ENCODE peak calls at places on chromosomes 1 and 21, in ten cellular contexts. One of them, this sample, is unnamed.

GRCh38 chr1:48469616-48470500 is 2.1 kb downstream of the SPATA6 start:
- DNase-seq in heart right ventricle: peak; percentile 49
- DNase-seq in GM13976: no peak
- DNase-seq in left ventricle myocardium inferior: peak; percentile 64
- DNase-seq in endothelial cell: no peak
- DNase-seq in adrenal gland: peak; percentile 59
- DNase-seq in coronary artery: peak; percentile 78
- DNase-seq in IMR-90: peak; percentile 74
- DNase-seq in mammary epithelial cell: peak; percentile 38
- DNase-seq in psoas muscle: peak; percentile 50
- DNase-seq in this sample: no peak

GRCh38 chr1:221634606-221635005 is 107.3 kb downstream of the DUSP10 start:
- DNase-seq in heart right ventricle: no peak
- DNase-seq in coronary artery: no peak
- DNase-seq in endothelial cell: no peak
- DNase-seq in adrenal gland: peak; percentile 30
- DNase-seq in psoas muscle: no peak
- DNase-seq in mammary epithelial cell: no peak
- DNase-seq in IMR-90: peak; percentile 33
- DNase-seq in GM13976: no peak
- DNase-seq in left ventricle myocardium inferior: no peak
- DNase-seq in this sample: no peak

GRCh38 chr1:54645806-54646676 is 4.5 kb downstream of the MROH7 start:
- DNase-seq in adrenal gland: peak; percentile 57
- DNase-seq in coronary artery: no peak
- DNase-seq in left ventricle myocardium inferior: peak; percentile 39
- DNase-seq in GM13976: no peak
- DNase-seq in heart right ventricle: peak; percentile 59
- DNase-seq in endothelial cell: no peak
- DNase-seq in mammary epithelial cell: no peak
- DNase-seq in psoas muscle: no peak
- DNase-seq in IMR-90: peak; percentile 13
- DNase-seq in this sample: no peak

GRCh38 chr1:182210417-182210816 is 148.9 kb upstream of the ZNF648 start:
- DNase-seq in heart right ventricle: no peak
- DNase-seq in endothelial cell: no peak
- DNase-seq in coronary artery: no peak
- DNase-seq in adrenal gland: no peak
- DNase-seq in left ventricle myocardium inferior: no peak
- DNase-seq in GM13976: no peak
- DNase-seq in mammary epithelial cell: no peak
- DNase-seq in IMR-90: no peak
- DNase-seq in psoas muscle: no peak
- DNase-seq in this sample: no peak

GRCh38 chr1:214500349-214501055 is 50.9 kb downstream of the PTPN14 start:
- DNase-seq in GM13976: no peak
- DNase-seq in psoas muscle: no peak
- DNase-seq in coronary artery: no peak
- DNase-seq in endothelial cell: no peak
- DNase-seq in heart right ventricle: no peak
- DNase-seq in left ventricle myocardium inferior: no peak
- DNase-seq in IMR-90: peak; percentile 66
- DNase-seq in mammary epithelial cell: no peak
- DNase-seq in adrenal gland: no peak
- DNase-seq in this sample: no peak

GRCh38 chr21:22106720-22107410 is 1108.7 kb downstream of the NCAM2 start:
- DNase-seq in adrenal gland: no peak
- DNase-seq in psoas muscle: no peak
- DNase-seq in endothelial cell: no peak
- DNase-seq in left ventricle myocardium inferior: no peak
- DNase-seq in GM13976: no peak
- DNase-seq in coronary artery: no peak
- DNase-seq in heart right ventricle: no peak
- DNase-seq in IMR-90: no peak
- DNase-seq in mammary epithelial cell: no peak
- DNase-seq in this sample: no peak

GRCh38 chr1:207811920-207812720 is 60.3 kb downstream of the CD46 start:
- DNase-seq in endothelial cell: peak; percentile 62
- DNase-seq in left ventricle myocardium inferior: peak; percentile 70
- DNase-seq in GM13976: peak; percentile 51
- DNase-seq in heart right ventricle: peak; percentile 69
- DNase-seq in adrenal gland: peak; percentile 86
- DNase-seq in coronary artery: no peak
- DNase-seq in mammary epithelial cell: no peak
- DNase-seq in IMR-90: peak; percentile 32
- DNase-seq in psoas muscle: peak; percentile 79
- DNase-seq in this sample: no peak

GRCh38 chr1:227070638-227071285 is 130.7 kb downstream of the COQ8A start:
- DNase-seq in coronary artery: no peak
- DNase-seq in GM13976: no peak
- DNase-seq in heart right ventricle: no peak
- DNase-seq in endothelial cell: no peak
- DNase-seq in left ventricle myocardium inferior: no peak
- DNase-seq in IMR-90: no peak
- DNase-seq in adrenal gland: no peak
- DNase-seq in mammary epithelial cell: no peak
- DNase-seq in psoas muscle: no peak
- DNase-seq in this sample: no peak

GRCh38 chr1:39142394-39143060 is 62.0 kb upstream of the MACF1 start:
- DNase-seq in psoas muscle: no peak
- DNase-seq in mammary epithelial cell: peak; percentile 97
- DNase-seq in GM13976: no peak
- DNase-seq in coronary artery: no peak
- DNase-seq in left ventricle myocardium inferior: no peak
- DNase-seq in heart right ventricle: no peak
- DNase-seq in adrenal gland: no peak
- DNase-seq in IMR-90: no peak
- DNase-seq in endothelial cell: no peak
- DNase-seq in this sample: no peak

GRCh38 chr1:168079761-168080160 is 57.0 kb downstream of the GPR161 start:
- DNase-seq in IMR-90: peak; percentile 65
- DNase-seq in adrenal gland: no peak
- DNase-seq in mammary epithelial cell: peak; percentile 74
- DNase-seq in heart right ventricle: no peak
- DNase-seq in left ventricle myocardium inferior: no peak
- DNase-seq in endothelial cell: no peak
- DNase-seq in coronary artery: no peak
- DNase-seq in psoas muscle: no peak
- DNase-seq in GM13976: no peak
- DNase-seq in this sample: no peak

GRCh38 chr1:17125756-17126237 is 6.5 kb upstream of the PADI2 start:
- DNase-seq in IMR-90: peak; percentile 68
- DNase-seq in mammary epithelial cell: peak; percentile 61
- DNase-seq in adrenal gland: peak; percentile 93
- DNase-seq in endothelial cell: peak; percentile 97
- DNase-seq in GM13976: peak; percentile 91
- DNase-seq in psoas muscle: peak; percentile 88
- DNase-seq in left ventricle myocardium inferior: peak; percentile 83
- DNase-seq in coronary artery: peak; percentile 84
- DNase-seq in heart right ventricle: peak; percentile 84
- DNase-seq in this sample: peak; percentile 99

GRCh38 chr1:41999884-42000283 is 81.2 kb upstream of the HIVEP3 start:
- DNase-seq in heart right ventricle: no peak
- DNase-seq in adrenal gland: no peak
- DNase-seq in GM13976: no peak
- DNase-seq in left ventricle myocardium inferior: no peak
- DNase-seq in endothelial cell: no peak
- DNase-seq in mammary epithelial cell: no peak
- DNase-seq in IMR-90: no peak
- DNase-seq in psoas muscle: no peak
- DNase-seq in coronary artery: no peak
- DNase-seq in this sample: no peak

GRCh38 chr21:16945580-16945979 is 567.3 kb upstream of the CXADR start:
- DNase-seq in psoas muscle: no peak
- DNase-seq in GM13976: no peak
- DNase-seq in coronary artery: no peak
- DNase-seq in left ventricle myocardium inferior: no peak
- DNase-seq in mammary epithelial cell: no peak
- DNase-seq in heart right ventricle: no peak
- DNase-seq in adrenal gland: peak; percentile 20
- DNase-seq in IMR-90: no peak
- DNase-seq in endothelial cell: no peak
- DNase-seq in this sample: no peak

GRCh38 chr21:39647476-39647875 is 34.7 kb downstream of the B3GALT5 start:
- DNase-seq in adrenal gland: no peak
- DNase-seq in GM13976: no peak
- DNase-seq in left ventricle myocardium inferior: no peak
- DNase-seq in psoas muscle: no peak
- DNase-seq in heart right ventricle: no peak
- DNase-seq in IMR-90: peak; percentile 63
- DNase-seq in mammary epithelial cell: no peak
- DNase-seq in endothelial cell: peak; percentile 28
- DNase-seq in coronary artery: peak; percentile 19
- DNase-seq in this sample: no peak

GRCh38 chr1:103123321-103123720 is 15.0 kb upstream of the COL11A1 start:
- DNase-seq in endothelial cell: no peak
- DNase-seq in mammary epithelial cell: no peak
- DNase-seq in adrenal gland: no peak
- DNase-seq in GM13976: no peak
- DNase-seq in left ventricle myocardium inferior: no peak
- DNase-seq in psoas muscle: no peak
- DNase-seq in IMR-90: no peak
- DNase-seq in heart right ventricle: no peak
- DNase-seq in coronary artery: no peak
- DNase-seq in this sample: no peak

GRCh38 chr1:220094016-220094911 is at the start of gene IARS2:
- DNase-seq in psoas muscle: peak; percentile 89
- DNase-seq in GM13976: peak; percentile 95
- DNase-seq in heart right ventricle: peak; percentile 88
- DNase-seq in adrenal gland: peak; percentile 86
- DNase-seq in left ventricle myocardium inferior: peak; percentile 91
- DNase-seq in endothelial cell: peak; percentile 85
- DNase-seq in mammary epithelial cell: peak; percentile 82
- DNase-seq in IMR-90: peak; percentile 82
- DNase-seq in coronary artery: peak; percentile 89
- DNase-seq in this sample: peak; percentile 54

GRCh38 chr1:220089650-220090556 is at the start of gene BPNT1:
- DNase-seq in adrenal gland: peak; percentile 98
- DNase-seq in coronary artery: peak; percentile 91
- DNase-seq in psoas muscle: peak; percentile 93
- DNase-seq in IMR-90: peak; percentile 93
- DNase-seq in left ventricle myocardium inferior: peak; percentile 93
- DNase-seq in mammary epithelial cell: peak; percentile 96
- DNase-seq in GM13976: peak; percentile 80
- DNase-seq in endothelial cell: peak; percentile 93
- DNase-seq in heart right ventricle: peak; percentile 96
- DNase-seq in this sample: peak; percentile 98

GRCh38 chr1:220092694-220093093 is 1.2 kb upstream of the IARS2 start:
- DNase-seq in GM13976: no peak
- DNase-seq in left ventricle myocardium inferior: no peak
- DNase-seq in psoas muscle: no peak
- DNase-seq in adrenal gland: no peak
- DNase-seq in mammary epithelial cell: no peak
- DNase-seq in coronary artery: no peak
- DNase-seq in heart right ventricle: no peak
- DNase-seq in IMR-90: no peak
- DNase-seq in endothelial cell: no peak
- DNase-seq in this sample: no peak

DNA sequence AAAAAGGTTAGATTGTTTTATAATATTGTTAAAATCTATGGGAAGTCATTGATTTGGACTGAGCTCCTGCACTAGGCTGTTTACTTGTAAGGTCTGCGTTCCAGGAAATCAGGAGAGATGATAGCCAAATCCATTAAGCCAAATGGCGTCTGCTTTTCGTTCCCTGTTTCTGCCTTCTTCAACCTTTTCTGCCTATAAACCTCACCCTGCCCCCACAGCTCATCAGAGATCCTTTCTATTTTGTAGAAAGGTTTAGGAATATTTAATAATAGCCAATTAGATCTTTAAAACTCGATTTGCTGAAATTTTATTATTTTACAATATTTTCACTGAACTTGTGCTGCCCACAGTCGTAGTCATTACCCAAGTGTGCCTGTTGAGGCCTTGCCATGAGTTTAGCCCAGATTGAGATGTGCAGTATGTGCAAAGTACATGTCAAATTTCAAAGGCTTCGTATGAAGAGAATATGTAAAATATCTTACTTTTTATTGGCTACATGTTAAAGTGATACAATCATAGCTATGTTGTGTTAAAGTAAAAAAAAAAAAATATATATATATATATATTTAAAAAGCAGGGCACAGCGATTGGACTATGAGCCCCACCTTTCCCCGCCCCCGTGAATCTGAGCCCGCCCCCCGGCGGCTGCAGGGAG is 444 bp upstream of the IARS2 start:
- DNase-seq in psoas muscle: no peak
- DNase-seq in endothelial cell: no peak
- DNase-seq in coronary artery: no peak
- DNase-seq in mammary epithelial cell: no peak
- DNase-seq in left ventricle myocardium inferior: no peak
- DNase-seq in adrenal gland: no peak
- DNase-seq in heart right ventricle: no peak
- DNase-seq in IMR-90: no peak
- DNase-seq in GM13976: no peak
- DNase-seq in this sample: no peak
- TF ChIP-seq CTCF in psoas muscle: no peak
- TF ChIP-seq CTCF in endothelial cell: no peak
- TF ChIP-seq CTCF in coronary artery: no peak
- TF ChIP-seq CTCF in mammary epithelial cell: no peak
- TF ChIP-seq CTCF in left ventricle myocardium inferior: no peak
- TF ChIP-seq CTCF in adrenal gland: no peak
- TF ChIP-seq CTCF in heart right ventricle: no peak
- TF ChIP-seq CTCF in IMR-90: no peak
- TF ChIP-seq CTCF in GM13976: no peak
- TF ChIP-seq CTCF in this sample: no peak

GRCh38 chr1:119225831-119226230 is 85.4 kb upstream of the WARS2 start:
- DNase-seq in IMR-90: no peak
- DNase-seq in heart right ventricle: no peak
- DNase-seq in left ventricle myocardium inferior: no peak
- DNase-seq in endothelial cell: no peak
- DNase-seq in psoas muscle: no peak
- DNase-seq in mammary epithelial cell: no peak
- DNase-seq in GM13976: no peak
- DNase-seq in coronary artery: no peak
- DNase-seq in adrenal gland: no peak
- DNase-seq in this sample: no peak
- TF ChIP-seq CTCF in IMR-90: no peak
- TF ChIP-seq CTCF in heart right ventricle: no peak
- TF ChIP-seq CTCF in left ventricle myocardium inferior: no peak
- TF ChIP-seq CTCF in endothelial cell: no peak
- TF ChIP-seq CTCF in psoas muscle: peak; percentile 21
- TF ChIP-seq CTCF in mammary epithelial cell: peak; percentile 59
- TF ChIP-seq CTCF in GM13976: peak; percentile 14
- TF ChIP-seq CTCF in coronary artery: no peak
- TF ChIP-seq CTCF in adrenal gland: no peak
- TF ChIP-seq CTCF in this sample: no peak

GRCh38 chr1:228212966-228213844 is 5.4 kb downstream of the OBSCN start:
- DNase-seq in adrenal gland: peak; percentile 89
- DNase-seq in left ventricle myocardium inferior: peak; percentile 85
- DNase-seq in mammary epithelial cell: peak; percentile 83
- DNase-seq in IMR-90: peak; percentile 78
- DNase-seq in GM13976: peak; percentile 94
- DNase-seq in endothelial cell: peak; percentile 86
- DNase-seq in psoas muscle: peak; percentile 86
- DNase-seq in coronary artery: no peak
- DNase-seq in heart right ventricle: peak; percentile 81
- DNase-seq in this sample: peak; percentile 52
- TF ChIP-seq CTCF in adrenal gland: peak; percentile 65
- TF ChIP-seq CTCF in left ventricle myocardium inferior: peak; percentile 57
- TF ChIP-seq CTCF in mammary epithelial cell: peak; percentile 73
- TF ChIP-seq CTCF in IMR-90: peak; percentile 74
- TF ChIP-seq CTCF in GM13976: peak; percentile 85
- TF ChIP-seq CTCF in endothelial cell: no peak
- TF ChIP-seq CTCF in psoas muscle: peak; percentile 40
- TF ChIP-seq CTCF in coronary artery: peak; percentile 28
- TF ChIP-seq CTCF in heart right ventricle: peak; percentile 5
- TF ChIP-seq CTCF in this sample: no peak

GRCh38 chr1:67489643-67490042 is 59.4 kb upstream of the SERBP1 start:
- DNase-seq in endothelial cell: no peak
- DNase-seq in GM13976: peak; percentile 54
- DNase-seq in IMR-90: peak; percentile 15
- DNase-seq in left ventricle myocardium inferior: no peak
- DNase-seq in psoas muscle: no peak
- DNase-seq in heart right ventricle: peak; percentile 11
- DNase-seq in coronary artery: no peak
- DNase-seq in adrenal gland: peak; percentile 6
- DNase-seq in mammary epithelial cell: peak; percentile 19
- DNase-seq in this sample: no peak
- TF ChIP-seq CTCF in endothelial cell: no peak
- TF ChIP-seq CTCF in GM13976: peak; percentile 40
- TF ChIP-seq CTCF in IMR-90: peak; percentile 21
- TF ChIP-seq CTCF in left ventricle myocardium inferior: peak; percentile 62
- TF ChIP-seq CTCF in psoas muscle: peak; percentile 58
- TF ChIP-seq CTCF in heart right ventricle: peak; percentile 17
- TF ChIP-seq CTCF in coronary artery: no peak
- TF ChIP-seq CTCF in adrenal gland: peak; percentile 22
- TF ChIP-seq CTCF in mammary epithelial cell: peak; percentile 54
- TF ChIP-seq CTCF in this sample: no peak

This sample was measured in omental fat pad.